ENCODE peak calls at places on chromosomes 16 and 17, in eight cellular contexts. X is CD4-positive, alpha-beta T cell; W is right atrium auricular region; I is pancreas; T is gastrocnemius medialis; B is mammary epithelial cell; V is H9; L is cardiac muscle cell. O is an unnamed sample.
A peak's percentile ranks its signal among the peaks of the same experiment; 100 is the strongest.

GRCh38 chr16:65117701-65118448 is 4.0 kb downstream of the CDH11 start:
- DNase-seq in I (peak; percentile 65), L (peak; percentile 82), T (no peak), B (peak; percentile 46), W (peak; percentile 80), V (peak; percentile 76), X (no peak), O (no peak)

GRCh38 chr16:24990803-24991202 is 24.4 kb downstream of the ARHGAP17 start:
- DNase-seq in L (no peak), I (no peak), V (no peak), B (no peak), T (no peak), X (no peak), W (no peak), O (no peak)

GRCh38 chr16:24944206-24944605 is 71.0 kb downstream of the ARHGAP17 start:
- DNase-seq in B (no peak), V (no peak), T (no peak), W (no peak), X (no peak), I (no peak), L (no peak), O (no peak)

GRCh38 chr17:46984341-46984740 is 5.3 kb upstream of the RPRML start:
- DNase-seq in I (no peak), T (no peak), L (no peak), W (no peak), X (no peak), B (no peak), V (no peak), O (no peak)

GRCh38 chr17:34254651-34255380 is at the start of gene CCL2:
- DNase-seq in T (peak; percentile 53), L (peak; percentile 52), I (peak; percentile 30), V (peak; percentile 89), X (no peak), B (no peak), W (peak; percentile 88), O (no peak)

GRCh38 chr17:57002904-57003303 is 25.0 kb downstream of the SCPEP1 start:
- DNase-seq in T (no peak), B (no peak), V (no peak), X (no peak), L (no peak), W (no peak), I (no peak), O (no peak)

GRCh38 chr17:76867578-76868175 is 527 bp upstream of the MGAT5B start:
- DNase-seq in I (no peak), T (no peak), B (peak; percentile 16), V (peak; percentile 81), L (no peak), W (no peak), X (no peak), O (no peak)

GRCh38 chr17:73641779-73642580 is 2.3 kb downstream of the SDK2 start:
- DNase-seq in I (no peak), X (no peak), B (no peak), W (no peak), V (no peak), T (no peak), L (no peak), O (no peak)

GRCh38 chr17:81189016-81189415 is 23.0 kb upstream of the AATK start:
- DNase-seq in W (no peak), T (no peak), X (no peak), V (no peak), L (no peak), B (no peak), I (no peak), O (no peak)

GRCh38 chr17:29911641-29912177 is 18.3 kb downstream of the SSH2 start:
- DNase-seq in I (no peak), T (no peak), B (no peak), V (no peak), L (no peak), X (no peak), W (no peak), O (no peak)

GRCh38 chr16:8850279-8850885 is 18.4 kb downstream of the CARHSP1 start:
- DNase-seq in W (no peak), B (peak; percentile 80), T (no peak), L (no peak), I (no peak), X (no peak), V (peak; percentile 30), O (peak; percentile 91)

GRCh38 chr16:22977294-22977697 is 163.3 kb downstream of the HS3ST2 start:
- DNase-seq in I (no peak), B (peak; percentile 8), T (no peak), X (no peak), L (peak; percentile 4), V (no peak), W (no peak), O (no peak)

GRCh38 chr16:27692576-27692975 is 142.6 kb downstream of the KATNIP start:
- DNase-seq in V (no peak), X (no peak), T (no peak), W (no peak), I (no peak), B (no peak), L (no peak), O (no peak)

GRCh38 chr16:49280861-49281331 is 742 bp downstream of the CBLN1 start:
- DNase-seq in X (no peak), V (no peak), T (no peak), W (no peak), I (no peak), L (no peak), B (no peak), O (no peak)

GRCh38 chr16:87891763-87892162 is 22.5 kb upstream of the SLC7A5 start:
- DNase-seq in V (no peak), W (no peak), I (no peak), T (no peak), B (no peak), L (no peak), X (no peak), O (no peak)

GRCh38 chr17:29155966-29156338 is 24.2 kb downstream of the MYO18A start:
- DNase-seq in L (peak; percentile 51), I (no peak), B (no peak), X (no peak), V (peak; percentile 89), T (no peak), W (no peak), O (no peak)

GRCh38 chr16:47058295-47059086 is 85.0 kb upstream of the DNAJA2 start:
- DNase-seq in X (no peak), B (no peak), V (no peak), I (no peak), W (no peak), T (no peak), L (no peak), O (peak; percentile 22)

GRCh38 chr16:66741131-66741900 is 10.1 kb downstream of the DYNC1LI2 start:
- DNase-seq in W (peak; percentile 93), V (no peak), T (peak; percentile 88), I (peak; percentile 94), X (no peak), L (no peak), B (peak; percentile 75), O (no peak)

GRCh38 chr16:21250072-21250923 is 16.8 kb downstream of the ANKS4B start:
- DNase-seq in T (no peak), L (no peak), V (no peak), I (no peak), X (no peak), W (no peak), B (no peak), O (no peak)

GRCh38 chr17:77527836-77528505 is 387.2 kb downstream of the SEC14L1 start:
- DNase-seq in V (no peak), I (no peak), W (no peak), L (no peak), B (no peak), X (no peak), T (no peak), O (no peak)

GRCh38 chr16:73616186-73616585 is 568.3 kb upstream of the ZFHX3 start:
- DNase-seq in W (no peak), L (no peak), B (no peak), T (no peak), V (no peak), I (no peak), X (no peak), O (no peak)

GRCh38 chr17:47733414-47734288 is 615 bp downstream of the TBX21 start:
- DNase-seq in L (peak; percentile 28), V (peak; percentile 53), X (no peak), W (no peak), T (no peak), I (no peak), B (no peak), O (peak; percentile 45)

GRCh38 chr17:82092995-82093751 is 4.9 kb downstream of the FASN start:
- DNase-seq in B (no peak), L (no peak), X (no peak), W (no peak), V (no peak), T (no peak), I (no peak), O (no peak)

GRCh38 chr17:50507871-50508572 is at the start of gene MYCBPAP:
- DNase-seq in X (peak; percentile 70), B (no peak), V (peak; percentile 90), W (peak; percentile 88), L (peak; percentile 88), I (peak; percentile 64), T (peak; percentile 42), O (no peak)
- TF ChIP-seq CTCF in X (no peak), B (no peak), V (peak; percentile 24), W (no peak), L (peak; percentile 26), I (no peak), T (no peak), O (peak; percentile 10)

GRCh38 chr17:60354223-60354622 is 37.7 kb downstream of the USP32 start:
- DNase-seq in V (no peak), W (no peak), T (no peak), I (no peak), B (peak; percentile 68), X (no peak), L (no peak), O (no peak)
- H3K27ac ChIP-seq in V (no peak overlapping the region), W (no peak overlapping the region), T (peak overlapping the region; percentile 40), I (no peak overlapping the region), B (no peak overlapping the region), X (no peak overlapping the region), L (peak overlapping the region; percentile 12), O (peak overlapping the region; percentile 36)

GRCh38 chr17:36653374-36653773 is 52.0 kb downstream of the MRM1 start:
- DNase-seq in I (no peak), T (no peak), V (no peak), L (no peak), W (no peak), B (no peak), X (no peak), O (no peak)
- H3K27me3 ChIP-seq in I (peaks cover 5% of the 10 kb centered on the region), T (peaks cover 30% of the 10 kb centered on the region), V (no peaks in the 10 kb centered on the region), L (peaks cover 9% of the 10 kb centered on the region), W (peaks cover 10% of the 10 kb centered on the region), B (peaks cover 15% of the 10 kb centered on the region), X (peaks cover 34% of the 10 kb centered on the region), O (peaks cover 21% of the 10 kb centered on the region)

GRCh38 chr16:13864689-13865088 is 55.3 kb upstream of the ERCC4 start:
- DNase-seq in X (no peak), B (no peak), W (no peak), V (no peak), T (no peak), I (no peak), L (no peak), O (no peak)

GRCh38 chr16:13863075-13863765 is 56.7 kb upstream of the ERCC4 start:
- DNase-seq in I (no peak), W (no peak), T (no peak), B (no peak), V (no peak), X (no peak), L (no peak), O (no peak)

DNA sequence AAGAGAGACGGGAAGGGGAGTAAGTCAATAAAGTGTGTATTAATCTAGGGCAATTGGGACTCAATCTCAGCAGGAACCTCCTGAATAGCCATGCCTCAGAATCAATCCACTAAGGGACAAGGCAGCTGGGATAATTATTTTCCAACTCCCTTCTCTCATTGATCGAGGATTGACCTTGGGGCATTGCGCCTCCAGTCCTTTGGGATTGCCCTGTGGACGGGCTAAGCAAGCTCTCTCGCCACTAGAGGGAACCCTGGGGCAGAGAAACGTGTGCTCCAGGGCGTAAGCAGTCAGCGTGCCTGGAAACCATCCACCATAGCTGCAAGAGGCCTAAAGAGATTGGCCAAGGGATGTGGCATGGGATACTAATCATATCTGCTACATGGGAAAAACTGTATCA is 53.9 kb upstream of the ERCC4 start:
- DNase-seq in L (peak; percentile 86), B (peak; percentile 54), T (peak; percentile 22), V (peak; percentile 83), X (peak; percentile 2), W (peak; percentile 65), I (peak; percentile 88), O (no peak)
- TF ChIP-seq CTCF in L (peak; percentile 88), B (peak; percentile 69), T (peak; percentile 62), V (peak; percentile 92), X (peak; percentile 61), W (peak; percentile 77), I (peak; percentile 84), O (peak; percentile 75)

O was measured in RWPE2.